ENCODE peak calls at places on chromosomes 6 and 20, in seven cellular contexts. H is H4; T is H1; M is NCI-H446; G is NCI-H1105; P is stimulated activated CD8-positive, alpha-beta memory T cell treated with anti-CD3 and anti-CD28 coated beads, Interleukin-7, amount 100 ng/mL, for 48 hours; J is cardiac fibroblast. D is an unnamed sample.

GRCh38 chr6:170572704-170573466 is 11.6 kb downstream of the PDCD2 start:
- DNase-seq in J (no peak), H (no peak), T (no peak), G (no peak), M (no peak), P (no peak), D (no peak)

GRCh38 chr6:168675375-168675774 is 234.4 kb downstream of the SMOC2 start:
- DNase-seq in M (no peak), J (no peak), T (no peak), H (no peak), P (no peak), G (no peak), D (no peak)

GRCh38 chr6:72446427-72446826 is 175.4 kb upstream of the KCNQ5 start:
- DNase-seq in M (no peak), P (no peak), H (no peak), G (no peak), J (peak; percentile 7), T (no peak), D (no peak)

GRCh38 chr6:32081168-32081624 is 27.9 kb downstream of the TNXB start:
- DNase-seq in T (no peak), M (peak; percentile 5), J (peak; percentile 93), G (no peak), P (no peak), H (peak; percentile 93), D (peak; percentile 56)

GRCh38 chr6:24960991-24961475 is 25.3 kb upstream of the RIPOR2 start:
- DNase-seq in T (no peak), M (no peak), P (no peak), G (no peak), H (no peak), J (no peak), D (no peak)

GRCh38 chr6:65531545-65531944 is 175.5 kb downstream of the EYS start:
- DNase-seq in G (no peak), J (no peak), T (no peak), M (no peak), P (no peak), H (no peak), D (no peak)

GRCh38 chr6:16851044-16851540 is 89.8 kb upstream of the ATXN1 start:
- DNase-seq in T (no peak), H (peak; percentile 26), G (no peak), P (no peak), J (no peak), M (no peak), D (no peak)

GRCh38 chr6:5041955-5042354 is 38.1 kb upstream of the RPP40 start:
- DNase-seq in H (no peak), J (no peak), P (no peak), M (no peak), G (no peak), T (no peak), D (no peak)

GRCh38 chr20:9616455-9616805 is 102.0 kb downstream of the LAMP5 start:
- DNase-seq in J (no peak), T (no peak), G (no peak), P (no peak), M (no peak), H (no peak), D (no peak)

GRCh38 chr6:125511809-125512341 is 210.1 kb upstream of the HDDC2 start:
- DNase-seq in J (peak; percentile 62), G (peak; percentile 47), P (no peak), T (no peak), H (peak; percentile 85), M (peak; percentile 51), D (no peak)

GRCh38 chr20:63978319-63979220 is 872 bp downstream of the SAMD10 start:
- DNase-seq in M (no peak), G (no peak), T (no peak), J (peak; percentile 44), P (peak; percentile 68), H (no peak), D (peak; percentile 88)

GRCh38 chr6:37014667-37015066 is 9.2 kb downstream of the FGD2 start:
- DNase-seq in J (no peak), H (no peak), G (no peak), P (no peak), M (no peak), T (no peak), D (no peak)

GRCh38 chr20:48725589-48725991 is 102.2 kb downstream of the PREX1 start:
- DNase-seq in M (no peak), J (peak; percentile 44), G (no peak), T (no peak), H (peak; percentile 13), P (no peak), D (peak; percentile 73)

GRCh38 chr20:43404880-43405279 is 52.8 kb upstream of the SRSF6 start:
- DNase-seq in G (no peak), J (no peak), P (peak; percentile 6), M (no peak), H (no peak), T (no peak), D (peak; percentile 28)

GRCh38 chr20:20368414-20369352 is 779 bp downstream of the INSM1 start:
- DNase-seq in H (no peak), P (no peak), T (no peak), J (no peak), M (peak; percentile 66), G (peak; percentile 60), D (peak; percentile 62)

GRCh38 chr20:31835977-31836852 is 9.2 kb downstream of the FOXS1 start:
- DNase-seq in T (no peak), M (peak; percentile 78), H (peak; percentile 94), J (peak; percentile 90), G (no peak), P (peak; percentile 12), D (peak; percentile 93)

GRCh38 chr20:46083101-46083500 is 6.7 kb downstream of the NCOA5 start:
- DNase-seq in T (no peak), J (no peak), H (no peak), P (no peak), G (no peak), M (no peak), D (no peak)

GRCh38 chr6:37103169-37104039 is 66.5 kb upstream of the PIM1 start:
- DNase-seq in G (peak; percentile 92), J (peak; percentile 55), T (no peak), M (no peak), P (no peak), H (peak; percentile 54), D (peak; percentile 89)

GRCh38 chr6:33419580-33420492 is at the start of gene SYNGAP1:
- DNase-seq in P (no peak), M (no peak), G (no peak), T (no peak), J (peak; percentile 82), H (no peak), D (no peak)

GRCh38 chr20:48827880-48828733 is at the start of gene PREX1:
- DNase-seq in J (peak; percentile 92), P (peak; percentile 68), G (peak; percentile 58), T (peak; percentile 34), H (peak; percentile 58), M (peak; percentile 83), D (peak; percentile 80)

GRCh38 chr6:23990158-23990557 is 135.9 kb upstream of the NRSN1 start:
- DNase-seq in H (no peak), T (no peak), M (no peak), J (no peak), G (no peak), P (no peak), D (no peak)

GRCh38 chr6:139577991-139578604 is 203.7 kb upstream of the CITED2 start:
- DNase-seq in J (peak; percentile 76), G (no peak), M (no peak), H (peak; percentile 19), P (no peak), T (no peak), D (peak; percentile 63)

GRCh38 chr20:40646321-40647212 is 42.5 kb downstream of the MAFB start:
- DNase-seq in G (peak; percentile 96), M (peak; percentile 63), H (no peak), T (no peak), P (no peak), J (peak; percentile 9), D (no peak)

GRCh38 chr6:104483225-104483834 is 376.4 kb downstream of the HACE1 start:
- DNase-seq in P (no peak), J (peak; percentile 29), H (peak; percentile 12), G (no peak), M (peak; percentile 32), T (no peak), D (peak; percentile 23)

GRCh38 chr20:57672164-57672563 is 37.7 kb downstream of the PMEPA1 start:
- DNase-seq in M (no peak), J (peak; percentile 30), P (no peak), G (peak; percentile 86), T (no peak), H (no peak), D (no peak)

GRCh38 chr20:62795023-62795761 is 1.1 kb upstream of the MRGBP start:
- DNase-seq in G (peak; percentile 69), T (no peak), M (peak; percentile 89), J (peak; percentile 51), P (peak; percentile 61), H (peak; percentile 39), D (peak; percentile 89)

GRCh38 chr6:168078943-168079405 is at the start of gene FRMD1:
- DNase-seq in T (no peak), P (no peak), H (no peak), G (no peak), J (no peak), M (no peak), D (peak; percentile 20)

GRCh38 chr6:31968326-31968725 is 3.6 kb downstream of the DXO start:
- DNase-seq in P (no peak), M (no peak), H (no peak), J (no peak), T (no peak), G (no peak), D (no peak)

GRCh38 chr6:168925671-168926070 is 328.0 kb downstream of the THBS2 start:
- DNase-seq in J (no peak), G (no peak), H (no peak), M (no peak), P (no peak), T (no peak), D (no peak)

GRCh38 chr20:25136643-25137559 is 55.0 kb upstream of the VSX1 start:
- DNase-seq in G (no peak), J (peak; percentile 96), T (no peak), M (peak; percentile 80), H (peak; percentile 91), P (no peak), D (peak; percentile 81)

GRCh38 chr6:75605635-75606034 is 4.0 kb downstream of the SENP6 start:
- DNase-seq in H (no peak), J (no peak), G (no peak), P (no peak), M (no peak), T (no peak), D (no peak)

GRCh38 chr6:13447949-13448724 is 39.3 kb downstream of the GFOD1 start:
- DNase-seq in H (no peak), P (no peak), T (no peak), G (no peak), M (no peak), J (no peak), D (no peak)

GRCh38 chr6:5996701-5997419 is 9.9 kb downstream of the NRN1 start:
- DNase-seq in M (no peak), H (peak; percentile 26), P (no peak), J (peak; percentile 24), G (peak; percentile 37), T (no peak), D (peak; percentile 8)

GRCh38 chr6:157288575-157288974 is 34.7 kb downstream of the TMEM242 start:
- DNase-seq in P (no peak), G (no peak), J (no peak), H (no peak), T (no peak), M (no peak), D (no peak)

D was measured in SW480.